ENCODE peak calls at places on chromosome 7, in nine cellular contexts. O is tibial nerve, A is breast epithelium, C is PC-3, T is heart right ventricle, D is neuronal stem cell, V is kidney, L is neural progenitor cell, K is heart left ventricle. P is an unnamed sample.

GRCh38 chr7:67210567-67210966 is 213.9 kb downstream of the TYW1 start:
- DNase-seq in K (no peak), V (no peak), A (no peak), D (no peak), T (no peak), C (no peak), L (no peak), O (no peak), P (no peak)

GRCh38 chr7:44460325-44460724 is 30.1 kb downstream of the NUDCD3 start:
- DNase-seq in T (no peak), K (no peak), L (no peak), C (no peak), O (no peak), A (no peak), D (no peak), V (no peak), P (no peak)

GRCh38 chr7:124856299-124856888 is 73.2 kb downstream of the POT1 start:
- DNase-seq in V (no peak), K (no peak), T (no peak), D (peak; percentile 9), A (no peak), C (peak; percentile 67), O (no peak), L (peak; percentile 31), P (no peak)

GRCh38 chr7:29478687-29479086 is 84.9 kb upstream of the PRR15 start:
- DNase-seq in D (no peak), O (no peak), L (no peak), T (no peak), A (no peak), K (no peak), C (no peak), V (no peak), P (no peak)

GRCh38 chr7:54663186-54663585 is 95.8 kb downstream of the SEC61G start:
- DNase-seq in T (no peak), C (no peak), A (no peak), O (no peak), K (no peak), L (no peak), V (no peak), D (no peak), P (no peak)

GRCh38 chr7:139992353-139993054 is 70.2 kb downstream of the PARP12 start:
- DNase-seq in L (no peak), K (no peak), D (no peak), O (no peak), V (no peak), A (no peak), T (no peak), C (no peak), P (no peak)

GRCh38 chr7:156082048-156082447 is 269.8 kb upstream of the SHH start:
- DNase-seq in K (no peak), L (no peak), V (no peak), D (no peak), A (no peak), O (no peak), C (no peak), T (no peak), P (no peak)

GRCh38 chr7:43204081-43204480 is 91.6 kb downstream of the HECW1 start:
- DNase-seq in C (peak; percentile 66), V (no peak), T (no peak), O (no peak), K (no peak), L (no peak), D (no peak), A (no peak), P (no peak)

GRCh38 chr7:151085329-151085690 is 965 bp upstream of the AGAP3 start:
- DNase-seq in C (no peak), T (no peak), L (no peak), A (no peak), O (no peak), K (no peak), D (no peak), V (no peak), P (no peak)

GRCh38 chr7:128387663-128388485 is 21.9 kb downstream of the IMPDH1 start:
- DNase-seq in D (peak; percentile 92), T (peak; percentile 83), K (peak; percentile 86), L (peak; percentile 95), V (peak; percentile 91), C (peak; percentile 80), O (peak; percentile 61), A (no peak), P (peak; percentile 78)

GRCh38 chr7:37045786-37046185 is 321.5 kb upstream of the AOAH start:
- DNase-seq in D (no peak), V (no peak), L (peak; percentile 7), A (no peak), K (no peak), C (no peak), O (no peak), T (no peak), P (no peak)

GRCh38 chr7:29606287-29606721 is 42.7 kb downstream of the PRR15 start:
- DNase-seq in C (peak; percentile 84), A (no peak), V (no peak), L (no peak), D (no peak), T (no peak), O (no peak), K (no peak), P (no peak)

GRCh38 chr7:34453150-34453549 is 204.9 kb upstream of the NPSR1 start:
- DNase-seq in A (no peak), V (no peak), C (no peak), O (no peak), D (no peak), K (no peak), T (no peak), L (no peak), P (no peak)

GRCh38 chr7:25894002-25894901 is 257.7 kb upstream of the NFE2L3 start:
- DNase-seq in K (no peak), T (no peak), D (no peak), L (peak; percentile 58), C (peak; percentile 39), V (no peak), A (peak; percentile 33), O (no peak), P (no peak)

GRCh38 chr7:30986738-30987137 is 23.0 kb downstream of the GHRHR start:
- DNase-seq in A (no peak), K (no peak), C (no peak), V (no peak), L (peak; percentile 88), D (no peak), T (no peak), O (no peak), P (no peak)

GRCh38 chr7:155489862-155490696 is 32.1 kb downstream of the EN2 start:
- DNase-seq in A (no peak), K (no peak), D (no peak), V (peak; percentile 81), C (no peak), L (peak; percentile 82), O (no peak), T (no peak), P (no peak)

GRCh38 chr7:65980478-65981250 is 1.3 kb downstream of the GUSB start:
- DNase-seq in D (no peak), O (no peak), K (peak; percentile 72), C (peak; percentile 15), L (no peak), T (peak; percentile 71), V (peak; percentile 88), A (peak; percentile 37), P (no peak)

GRCh38 chr7:104931181-104931781 is 82.7 kb upstream of the KMT2E start:
- DNase-seq in K (no peak), A (no peak), D (no peak), O (no peak), V (no peak), C (no peak), L (peak; percentile 58), T (no peak), P (no peak)

GRCh38 chr7:40836218-40836617 is 701.4 kb downstream of the SUGCT start:
- DNase-seq in V (no peak), A (no peak), T (no peak), O (no peak), C (peak; percentile 51), D (no peak), K (no peak), L (no peak), P (no peak)

GRCh38 chr7:112118581-112119566 is 87.3 kb downstream of the DOCK4 start:
- DNase-seq in L (no peak), T (no peak), O (no peak), K (no peak), C (no peak), A (no peak), V (no peak), D (no peak), P (no peak)

GRCh38 chr7:18547509-18548187 is 52.1 kb downstream of the HDAC9 start:
- DNase-seq in C (no peak), O (no peak), D (no peak), L (no peak), A (no peak), T (no peak), K (no peak), V (no peak), P (no peak)

GRCh38 chr7:143003393-143004051 is 23.4 kb downstream of the OR9A2 start:
- DNase-seq in L (peak; percentile 47), T (peak; percentile 9), A (no peak), O (no peak), D (peak; percentile 15), C (peak; percentile 71), V (no peak), K (no peak), P (no peak)
- H3K4me3 ChIP-seq in L (no peak overlapping the region), T (peak overlapping the region; percentile 17), A (peak overlapping the region; percentile 32), O (no peak overlapping the region), D (no peak overlapping the region), C (peak overlapping the region; percentile 64), V (peak overlapping the region; percentile 49), K (no peak overlapping the region), P (peak overlapping the region; percentile 41)

DNA sequence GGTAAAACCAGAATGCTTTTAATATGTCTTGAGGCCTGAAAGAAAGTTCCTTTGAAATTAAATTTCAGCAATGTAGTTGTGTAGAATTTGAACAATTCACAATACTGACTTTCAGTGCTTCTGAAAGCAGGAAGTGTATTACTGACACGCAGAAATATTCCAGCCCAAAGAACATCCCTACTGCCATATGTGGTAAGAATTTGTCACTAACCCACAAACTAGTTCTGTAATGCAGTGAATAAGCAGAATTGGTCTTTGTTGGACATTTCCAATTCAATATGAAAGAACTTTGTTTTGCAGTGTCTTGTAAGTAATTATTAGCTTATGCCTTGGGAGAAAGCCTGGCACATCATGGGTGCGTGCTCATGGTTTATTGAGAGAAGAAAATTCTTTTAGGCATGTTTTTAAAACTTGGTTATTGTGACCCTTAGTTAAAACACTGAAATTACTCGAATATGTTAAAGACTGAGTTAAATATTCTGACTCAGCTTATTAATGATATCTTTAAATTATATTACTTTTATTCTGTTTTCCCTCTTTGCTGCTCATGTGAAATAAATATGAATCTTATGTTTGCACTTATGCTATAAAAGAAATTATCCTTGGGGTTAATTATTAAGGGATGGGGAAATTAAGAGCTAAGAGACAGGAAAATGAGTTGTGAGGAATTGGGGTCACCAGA is 33.4 kb downstream of the PTPN12 start:
- DNase-seq in A (no peak), T (no peak), C (peak; percentile 8), K (no peak), L (no peak), O (no peak), D (no peak), V (no peak), P (no peak)
- H3K27ac ChIP-seq in A (no peak overlapping the region), T (peak overlapping the region; percentile 12), C (no peak overlapping the region), K (no peak overlapping the region), L (no peak overlapping the region), O (peak overlapping the region; percentile 24), D (no peak overlapping the region), V (no peak overlapping the region), P (no peak overlapping the region)

GRCh38 chr7:149284343-149284742 is 22.3 kb downstream of the ZNF783 start:
- DNase-seq in T (no peak), V (no peak), K (no peak), L (no peak), D (no peak), A (no peak), C (no peak), O (no peak), P (no peak)
- H3K4me3 ChIP-seq in T (no peak overlapping the region), V (peak overlapping the region; percentile 75), K (no peak overlapping the region), L (no peak overlapping the region), D (no peak overlapping the region), A (no peak overlapping the region), C (peak overlapping the region; percentile 67), O (no peak overlapping the region), P (no peak overlapping the region)

GRCh38 chr7:133629696-133630095 is 376.8 kb downstream of the EXOC4 start:
- DNase-seq in K (no peak), L (no peak), C (no peak), T (no peak), A (no peak), D (no peak), V (no peak), O (no peak), P (no peak)
- H3K27ac ChIP-seq in K (no peak overlapping the region), L (no peak overlapping the region), C (no peak overlapping the region), T (no peak overlapping the region), A (no peak overlapping the region), D (no peak overlapping the region), V (no peak overlapping the region), O (no peak overlapping the region), P (no peak overlapping the region)